ENCODE peak calls at places on chromosomes 5 and 9, in six cellular contexts. B, U, A, M, V and G are unnamed samples.
A peak's percentile ranks its signal among the peaks of the same experiment; 100 is the strongest.

GRCh38 chr9:130961511-130962300 is 22.7 kb upstream of the FIBCD1 start:
- DNase-seq in V (no peak), B (no peak), U (no peak), M (no peak), A (no peak), G (no peak)

GRCh38 chr9:2354216-2354615 is 267.4 kb upstream of the VLDLR start:
- DNase-seq in V (no peak), M (no peak), A (no peak), B (no peak), U (no peak), G (no peak)

GRCh38 chr5:139951296-139951924 is 91.7 kb downstream of the NRG2 start:
- DNase-seq in B (no peak), U (no peak), V (no peak), A (no peak), M (no peak), G (no peak)

GRCh38 chr5:114192108-114192507 is 169.8 kb upstream of the KCNN2 start:
- DNase-seq in M (no peak), V (no peak), A (no peak), B (no peak), U (no peak), G (no peak)

GRCh38 chr9:99222416-99223280 is 566 bp downstream of the SEC61B start:
- DNase-seq in U (no peak), B (no peak), A (no peak), V (peak; percentile 7), M (no peak), G (no peak)

GRCh38 chr5:1910861-1911772 is 28.4 kb upstream of the IRX4 start:
- DNase-seq in M (no peak), U (no peak), A (peak; percentile 64), B (no peak), V (no peak), G (no peak)

GRCh38 chr5:172678902-172679301 is 37.8 kb downstream of the NEURL1B start:
- DNase-seq in A (no peak), M (no peak), U (no peak), B (no peak), V (peak; percentile 58), G (no peak)

GRCh38 chr5:126267435-126267834 is 155.8 kb upstream of the GRAMD2B start:
- DNase-seq in U (no peak), B (no peak), V (peak; percentile 84), M (no peak), A (no peak), G (no peak)

GRCh38 chr5:55821731-55822512 is 29.2 kb upstream of the IL31RA start:
- DNase-seq in B (peak; percentile 24), M (no peak), U (no peak), V (no peak), A (no peak), G (no peak)

GRCh38 chr9:91664669-91665068 is 241.0 kb upstream of the NFIL3 start:
- DNase-seq in U (peak; percentile 18), B (no peak), V (no peak), A (no peak), M (no peak), G (no peak)